ENCODE peak calls at places on chromosome 6, in four cellular contexts. X, R, T and G are unnamed samples.

GRCh38 chr6:169912266-169913095 is 161.1 kb downstream of the ERMARD start:
- DNase-seq in T (no peak), X (no peak), R (no peak), G (no peak)

GRCh38 chr6:84897874-84898635 is 133.7 kb upstream of the TBX18 start:
- DNase-seq in R (no peak), T (peak), X (no peak), G (no peak)

GRCh38 chr6:162952343-162952871 is 224.6 kb downstream of the PACRG start:
- DNase-seq in R (no peak), X (no peak), T (no peak), G (no peak)

GRCh38 chr6:150527100-150527499 is 72.6 kb upstream of the PLEKHG1 start:
- DNase-seq in X (no peak), T (no peak), R (peak), G (no peak)

GRCh38 chr6:53888931-53889330 is 94.1 kb downstream of the LRRC1 start:
- DNase-seq in R (no peak), X (no peak), T (no peak), G (no peak)

GRCh38 chr6:129370268-129370916 is 339.6 kb downstream of the ARHGAP18 start:
- DNase-seq in T (peak), X (peak), R (peak), G (peak)

GRCh38 chr6:5279891-5280338 is 18.6 kb downstream of the FARS2 start:
- DNase-seq in R (no peak), X (no peak), T (no peak), G (no peak)

GRCh38 chr6:81890846-81891245 is 138.4 kb upstream of the TENT5A start:
- DNase-seq in T (no peak), X (no peak), R (no peak), G (no peak)

GRCh38 chr6:83490177-83490576 is 22.2 kb upstream of the PRSS35 start:
- DNase-seq in T (no peak), R (no peak), X (no peak), G (no peak)

GRCh38 chr6:148830614-148831013 is 83.8 kb downstream of the UST start:
- DNase-seq in T (no peak), X (no peak), R (no peak), G (no peak)

GRCh38 chr6:40960784-40961430 is 78.1 kb downstream of the UNC5CL start:
- DNase-seq in X (peak), R (no peak), T (no peak), G (no peak)

GRCh38 chr6:106143582-106144139 is 57.5 kb downstream of the PRDM1 start:
- DNase-seq in X (no peak), R (no peak), T (no peak), G (no peak)

GRCh38 chr6:154302111-154302752 is 54.4 kb downstream of the IPCEF1 start:
- DNase-seq in R (no peak), T (no peak), X (no peak), G (no peak)

GRCh38 chr6:47103931-47104330 is 61.8 kb upstream of the ADGRF1 start:
- DNase-seq in T (no peak), X (no peak), R (no peak), G (no peak)

GRCh38 chr6:92126088-92126487 is 1293.3 kb downstream of the EPHA7 start:
- DNase-seq in X (peak), T (no peak), R (no peak), G (no peak)

GRCh38 chr6:2940010-2940850 is 31.1 kb downstream of the SERPINB6 start:
- DNase-seq in R (no peak), T (no peak), X (peak), G (no peak)
- TF ChIP-seq POLR2A in R (no peak), T (no peak), X (peak), G (peak)

DNA sequence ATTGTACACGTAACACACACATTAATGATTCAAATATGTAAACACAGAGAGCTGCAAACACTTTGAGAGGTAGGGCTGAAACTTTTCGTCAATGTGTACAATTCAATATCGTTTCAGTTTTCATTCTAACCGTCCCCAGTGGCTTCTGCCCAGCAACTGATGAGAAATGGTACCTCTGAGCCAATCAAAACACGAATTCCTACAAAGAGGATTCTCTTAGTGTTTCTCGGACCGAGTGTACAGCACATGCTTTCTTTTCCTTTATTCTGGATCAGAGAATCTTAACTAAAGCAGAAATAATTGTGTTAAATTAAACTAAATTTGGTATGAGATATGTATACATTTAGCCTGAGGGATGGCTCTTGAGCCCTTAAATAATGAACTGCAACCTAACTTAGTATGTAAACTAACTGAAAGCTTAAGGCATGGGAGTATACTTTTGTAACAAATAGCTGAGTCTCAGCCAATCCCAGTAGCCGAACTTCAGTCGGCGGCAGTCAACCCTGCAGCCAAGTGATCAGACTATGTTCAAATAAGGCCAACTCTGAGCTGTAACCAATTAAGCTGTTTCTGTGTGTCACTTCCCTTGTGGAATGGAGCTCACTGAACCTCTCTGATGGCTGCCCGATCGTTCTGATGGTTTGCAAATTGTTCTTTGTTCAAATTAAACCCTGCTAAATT is 16.1 kb downstream of the BTN2A1 start:
- DNase-seq in X (peak), R (peak), T (peak), G (peak)
- TF ChIP-seq POLR2A in X (peak), R (no peak), T (peak), G (peak)

GRCh38 chr6:165988306-165988756 is 179.3 kb downstream of the TBXT start:
- DNase-seq in R (no peak), X (no peak), T (no peak), G (no peak)

GRCh38 chr6:165985281-165985925 is 182.2 kb downstream of the TBXT start:
- DNase-seq in X (no peak), T (no peak), R (no peak), G (no peak)

GRCh38 chr6:165987483-165988305 is 180.0 kb downstream of the TBXT start:
- DNase-seq in T (no peak), R (peak), X (no peak), G (no peak)

GRCh38 chr6:165985926-165986646 is 181.6 kb downstream of the TBXT start:
- DNase-seq in X (no peak), T (no peak), R (no peak), G (no peak)

DNA sequence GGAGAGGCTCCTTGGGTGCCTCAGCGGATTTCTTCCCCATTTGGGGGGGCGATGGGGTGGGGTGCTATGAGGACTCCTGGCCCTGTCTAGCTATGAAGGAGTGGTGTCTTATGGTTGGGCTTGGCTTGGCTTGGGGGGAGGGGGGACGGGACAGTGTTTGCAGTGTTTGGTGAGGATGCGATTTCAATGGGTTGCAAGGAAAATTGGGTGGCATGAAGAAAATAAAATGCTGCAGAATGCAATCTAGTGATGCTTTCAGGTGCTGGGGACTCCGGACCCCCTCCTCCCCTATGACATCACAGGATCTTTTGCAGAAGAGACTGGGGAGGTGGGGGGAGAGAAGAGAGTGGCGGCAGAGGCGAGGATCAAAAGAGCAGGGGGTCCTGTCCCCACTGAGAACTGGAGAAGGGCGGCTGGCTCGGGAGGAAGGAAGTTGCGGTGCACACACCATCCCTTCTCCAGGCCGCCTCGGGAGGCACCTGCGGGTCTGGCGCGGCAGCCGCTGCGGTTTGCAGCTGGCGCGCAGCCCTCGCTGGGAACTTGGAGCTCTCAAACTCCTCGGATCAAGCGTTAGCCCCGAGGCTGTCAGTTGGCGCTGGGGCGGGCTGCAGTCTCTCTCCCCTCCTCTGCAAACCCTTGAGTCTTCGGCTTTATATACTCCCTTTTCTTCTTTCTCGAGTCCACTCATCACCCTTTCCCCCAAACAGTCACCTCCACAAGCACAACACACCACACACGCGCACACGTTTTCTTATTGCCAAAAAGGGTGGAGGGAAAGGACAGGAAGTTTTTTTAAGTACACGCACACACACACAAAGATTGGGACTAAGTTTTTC is 180.8 kb downstream of the TBXT start:
- DNase-seq in R (peak), X (no peak), T (no peak), G (no peak)
- TF ChIP-seq POLR2A in R (no peak), X (no peak), T (no peak), G (no peak)

GRCh38 chr6:412146-412886 is 20.8 kb downstream of the IRF4 start:
- DNase-seq in T (no peak), X (no peak), R (no peak), G (no peak)
- TF ChIP-seq POLR2A in T (no peak), X (no peak), R (no peak), G (no peak)

DNA sequence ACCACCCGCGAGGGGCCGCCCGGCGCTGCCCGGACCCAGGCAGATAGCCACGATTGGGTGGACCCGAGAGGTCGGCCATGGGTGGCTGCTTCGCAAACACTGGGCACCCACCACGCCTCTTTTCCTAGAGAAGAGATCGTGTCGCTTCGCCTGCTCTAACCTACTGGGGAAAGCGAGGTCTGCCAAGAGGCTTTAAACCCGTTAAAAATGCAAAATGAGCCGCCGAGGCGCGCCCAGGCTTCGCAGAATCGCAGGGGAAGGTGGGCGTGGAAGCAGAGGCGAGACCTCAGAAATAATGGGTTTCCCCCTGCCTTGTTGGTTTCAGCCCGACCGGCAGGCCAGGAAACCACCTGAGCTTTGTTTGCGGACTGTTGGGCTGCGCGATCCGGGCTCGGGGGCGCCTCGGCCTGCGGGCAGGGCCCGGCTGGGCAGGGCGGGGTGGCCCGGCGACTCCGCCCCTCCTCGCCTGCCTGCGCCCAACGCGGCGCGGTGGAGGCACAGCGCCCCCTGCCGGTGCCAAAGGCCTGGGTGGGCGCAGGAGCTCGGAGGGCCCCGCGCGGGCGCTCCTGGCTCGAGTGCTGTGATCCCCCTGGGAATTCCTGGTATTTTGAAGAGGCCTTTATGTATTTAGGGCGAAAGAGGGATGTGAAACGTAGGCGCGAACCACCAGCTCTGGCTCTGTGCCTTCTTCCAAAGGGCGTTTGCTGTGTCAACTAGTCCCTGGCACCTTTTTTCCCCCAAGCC is 1.6 kb downstream of the MARCKS start:
- DNase-seq in X (peak), R (peak), T (peak), G (peak)
- TF ChIP-seq POLR2A in X (peak), R (peak), T (peak), G (no peak)

GRCh38 chr6:87322304-87323212 is at the start of gene SMIM8:
- DNase-seq in T (peak), R (peak), X (peak), G (peak)
- TF ChIP-seq POLR2A in T (peak), R (no peak), X (peak), G (peak)